ENCODE peak calls at places on chromosomes 16 and 17, in eight cellular contexts. O, D, L, I, C, N, K and S are unnamed samples.

GRCh38 chr16:3461120-3461519 is 17.6 kb downstream of the NAA60 start:
- DNase-seq in I (no peak), O (no peak), K (no peak), C (no peak), L (peak), D (no peak), N (no peak), S (no peak)

GRCh38 chr17:72591500-72592241 is 470.9 kb downstream of the SOX9 start:
- DNase-seq in L (peak), K (no peak), D (no peak), I (no peak), C (no peak), N (peak), O (peak), S (no peak)

GRCh38 chr17:57574040-57574513 is 171.0 kb downstream of the CCDC182 start:
- DNase-seq in D (no peak), K (no peak), N (no peak), C (peak), L (no peak), I (no peak), O (no peak), S (no peak)

GRCh38 chr16:47990676-47991075 is 165.1 kb downstream of the ABCC12 start:
- DNase-seq in N (no peak), C (no peak), K (no peak), L (no peak), D (peak), I (no peak), O (no peak), S (no peak)

GRCh38 chr17:77840156-77840555 is 118.3 kb upstream of the TNRC6C start:
- DNase-seq in K (no peak), I (no peak), D (no peak), C (peak), O (no peak), L (no peak), N (no peak), S (no peak)

GRCh38 chr17:32590974-32591373 is 104.2 kb downstream of the CDK5R1 start:
- DNase-seq in L (no peak), O (no peak), C (no peak), N (no peak), D (no peak), I (no peak), K (no peak), S (no peak)

GRCh38 chr17:50884354-50885311 is 18.5 kb upstream of the TOB1 start:
- DNase-seq in L (peak), O (no peak), K (no peak), C (no peak), N (no peak), D (peak), I (no peak), S (peak)

GRCh38 chr16:71338193-71338592 is 20.3 kb upstream of the CALB2 start:
- DNase-seq in N (no peak), C (no peak), K (no peak), L (no peak), I (no peak), D (peak), O (peak), S (no peak)

GRCh38 chr17:65559802-65560627 is 1.4 kb downstream of the AXIN2 start:
- DNase-seq in O (peak), K (no peak), L (peak), N (peak), D (no peak), I (no peak), C (peak), S (no peak)

GRCh38 chr16:54505479-54506247 is 219.1 kb upstream of the IRX3 start:
- DNase-seq in N (no peak), O (no peak), I (no peak), C (no peak), L (no peak), K (no peak), D (no peak), S (no peak)

GRCh38 chr16:29983420-29984136 is 9.9 kb downstream of the TAOK2 start:
- DNase-seq in O (no peak), C (no peak), K (no peak), N (no peak), D (no peak), I (no peak), L (no peak), S (no peak)

GRCh38 chr17:69375229-69375628 is 39.3 kb upstream of the MAP2K6 start:
- DNase-seq in O (no peak), I (no peak), L (no peak), K (no peak), C (no peak), D (no peak), N (no peak), S (no peak)

GRCh38 chr17:35291802-35292201 is 48.9 kb downstream of the SLFN5 start:
- DNase-seq in C (no peak), I (no peak), O (peak), K (no peak), L (no peak), N (no peak), D (peak), S (no peak)

GRCh38 chr16:66927012-66927436 is 1.7 kb upstream of the RRAD start:
- DNase-seq in L (peak), I (no peak), D (peak), O (peak), K (no peak), N (no peak), C (no peak), S (no peak)

GRCh38 chr16:89401641-89402445 is 88.5 kb downstream of the ANKRD11 start:
- DNase-seq in K (no peak), O (no peak), N (no peak), C (no peak), D (no peak), I (no peak), L (no peak), S (no peak)

GRCh38 chr16:21985524-21985923 is 15.4 kb downstream of the PDZD9 start:
- DNase-seq in I (no peak), N (no peak), K (no peak), O (no peak), D (no peak), C (no peak), L (no peak), S (no peak)

GRCh38 chr17:4945944-4946280 is 2.4 kb downstream of the PFN1 start:
- DNase-seq in I (no peak), N (peak), C (no peak), D (no peak), L (no peak), O (peak), K (no peak), S (no peak)

GRCh38 chr16:11315499-11315898 is 29.8 kb upstream of the RMI2 start:
- DNase-seq in K (no peak), L (peak), C (no peak), N (no peak), D (peak), I (no peak), O (peak), S (no peak)

GRCh38 chr16:15650698-15651161 is 685 bp downstream of the NDE1 start:
- DNase-seq in N (peak), C (no peak), D (no peak), L (peak), O (peak), K (peak), I (no peak), S (peak)